ENCODE peak calls at places on chromosomes 2 and 18, in six cellular contexts. D is K562, S is A549, U is GM12878, W is HepG2, G is upper lobe of left lung. F is an unnamed sample.

GRCh38 chr2:85900366-85900765 is 11.6 kb upstream of the ST3GAL5 start:
- ATAC-seq in D (no peak), S (no peak), U (no peak), W (no peak), G (no peak), F (no peak)

GRCh38 chr18:30492552-30493129 is 549.9 kb downstream of the DSC3 start:
- ATAC-seq in D (peak; percentile 68), S (no peak), U (peak; percentile 16), W (no peak), G (no peak), F (no peak)

GRCh38 chr2:230347659-230348305 is 20.8 kb downstream of the SP140L start:
- ATAC-seq in D (peak; percentile 43), S (no peak), U (peak; percentile 87), W (peak; percentile 55), G (peak; percentile 14), F (no peak)

GRCh38 chr18:36818652-36819051 is 10.2 kb downstream of the TPGS2 start:
- ATAC-seq in D (no peak), S (no peak), U (no peak), W (no peak), G (no peak), F (no peak)

GRCh38 chr2:45009928-45010705 is 865 bp upstream of the SIX2 start:
- ATAC-seq in D (no peak), S (peak; percentile 17), U (no peak), W (peak; percentile 40), G (peak; percentile 79), F (peak; percentile 58)

GRCh38 chr2:8314063-8314462 is 367.8 kb upstream of the ID2 start:
- ATAC-seq in D (no peak), S (no peak), U (peak; percentile 9), W (no peak), G (peak; percentile 57), F (no peak)

GRCh38 chr2:232533944-232534710 is 5.4 kb upstream of the CHRNG start:
- ATAC-seq in D (no peak), S (no peak), U (no peak), W (peak; percentile 2), G (peak; percentile 15), F (peak; percentile 12)

GRCh38 chr2:29134933-29135332 is 19.7 kb downstream of the CLIP4 start:
- ATAC-seq in D (no peak), S (no peak), U (no peak), W (no peak), G (no peak), F (no peak)

GRCh38 chr2:226969412-226969811 is 133.6 kb downstream of the RHBDD1 start:
- ATAC-seq in D (no peak), S (no peak), U (no peak), W (no peak), G (no peak), F (peak; percentile 54)

GRCh38 chr2:17804358-17804757 is 11.9 kb upstream of the MSGN1 start:
- ATAC-seq in D (no peak), S (no peak), U (peak; percentile 80), W (no peak), G (peak; percentile 72), F (no peak)

GRCh38 chr2:152506843-152507242 is 171.9 kb downstream of the FMNL2 start:
- ATAC-seq in D (no peak), S (no peak), U (peak; percentile 78), W (no peak), G (no peak), F (no peak)

GRCh38 chr18:77763530-77763929 is 513.9 kb downstream of the GALR1 start:
- ATAC-seq in D (no peak), S (no peak), U (no peak), W (no peak), G (no peak), F (no peak)

GRCh38 chr2:131122496-131122895 is 17.4 kb downstream of the PLEKHB2 start:
- ATAC-seq in D (no peak), S (no peak), U (no peak), W (no peak), G (no peak), F (no peak)

GRCh38 chr2:180520816-180521595 is 459.4 kb upstream of the UBE2E3 start:
- ATAC-seq in D (no peak), S (peak; percentile 71), U (no peak), W (no peak), G (no peak), F (no peak)

GRCh38 chr2:162478721-162479129 is 134.8 kb downstream of the GCA start:
- ATAC-seq in D (no peak), S (no peak), U (no peak), W (no peak), G (no peak), F (no peak)

GRCh38 chr2:73281244-73281643 is 3.0 kb downstream of the FBXO41 start:
- ATAC-seq in D (no peak), S (no peak), U (no peak), W (no peak), G (no peak), F (no peak)

GRCh38 chr18:2932247-2933181 is 80.4 kb downstream of the LPIN2 start:
- ATAC-seq in D (peak; percentile 85), S (peak; percentile 54), U (peak; percentile 76), W (peak; percentile 77), G (peak; percentile 79), F (peak; percentile 31)

GRCh38 chr2:158204741-158205165 is 103.1 kb downstream of the UPP2 start:
- ATAC-seq in D (no peak), S (no peak), U (peak; percentile 66), W (no peak), G (no peak), F (no peak)

GRCh38 chr18:76518073-76518472 is 23.0 kb upstream of the ZNF516 start:
- ATAC-seq in D (no peak), S (no peak), U (no peak), W (no peak), G (no peak), F (no peak)

GRCh38 chr2:56803596-56803995 is 619.8 kb downstream of the CCDC85A start:
- ATAC-seq in D (no peak), S (no peak), U (no peak), W (no peak), G (no peak), F (no peak)

GRCh38 chr2:200728630-200729029 is 83.1 kb upstream of the BZW1 start:
- ATAC-seq in D (peak; percentile 56), S (no peak), U (no peak), W (no peak), G (peak; percentile 88), F (peak; percentile 79)

GRCh38 chr18:3594760-3595241 is 144.8 kb downstream of the TGIF1 start:
- ATAC-seq in D (peak; percentile 19), S (no peak), U (peak; percentile 2), W (peak; percentile 10), G (peak; percentile 7), F (no peak)

GRCh38 chr2:113240150-113240914 is 38.4 kb downstream of the PAX8 start:
- ATAC-seq in D (no peak), S (peak; percentile 69), U (no peak), W (peak; percentile 31), G (peak; percentile 77), F (peak; percentile 53)

GRCh38 chr2:207071820-207072219 is 93.9 kb downstream of the KLF7 start:
- ATAC-seq in D (no peak), S (peak; percentile 41), U (peak; percentile 82), W (no peak), G (no peak), F (no peak)

DNA sequence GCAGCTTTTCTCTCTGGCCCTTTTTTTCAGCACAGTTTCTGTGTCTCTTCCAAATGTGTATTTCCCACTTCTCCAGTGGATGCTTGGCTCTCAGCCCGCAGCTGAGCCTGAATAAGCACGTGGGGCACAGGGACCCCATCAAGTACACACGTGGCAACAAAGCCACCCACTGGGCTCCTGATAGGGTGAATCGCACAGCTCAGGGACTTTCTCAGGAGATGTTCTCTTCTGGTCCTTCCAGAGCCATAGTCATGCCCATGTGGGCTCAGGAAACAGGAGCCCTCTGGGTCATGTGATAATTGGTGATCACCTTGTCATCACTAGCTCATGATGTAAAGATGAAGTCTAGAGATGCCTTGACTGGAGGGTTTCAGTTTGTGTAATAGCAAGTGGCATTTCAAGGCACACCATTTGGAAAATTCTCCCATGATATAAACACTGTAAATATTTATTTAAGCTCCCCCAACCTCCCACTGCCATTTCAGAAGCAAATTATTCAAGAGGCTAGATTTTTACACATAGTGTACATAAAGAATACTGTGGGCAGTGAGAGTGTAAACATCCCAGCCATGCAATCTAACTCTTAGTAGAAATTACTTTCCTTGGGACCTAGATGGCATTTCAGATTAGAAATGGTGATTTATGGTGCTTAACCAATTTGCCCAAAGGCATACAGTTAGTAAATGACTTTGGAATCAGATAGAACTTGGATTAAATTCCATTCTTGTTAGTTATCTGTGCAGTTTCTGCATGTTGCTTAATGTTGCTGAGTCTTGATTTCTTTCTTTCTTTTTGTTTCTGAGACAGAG is 597.5 kb downstream of the SLC4A3 start:
- ATAC-seq in D (no peak), S (peak; percentile 15), U (no peak), W (no peak), G (no peak), F (no peak)
- TF ChIP-seq EP300 in D (no peak), S (peak; percentile 76), U (no peak), W (no peak), G (no peak), F (no peak)

GRCh38 chr2:43269706-43270105 is 43.3 kb upstream of the ZFP36L2 start:
- ATAC-seq in D (peak; percentile 31), S (no peak), U (no peak), W (no peak), G (peak; percentile 88), F (peak; percentile 85)

GRCh38 chr2:43270461-43270860 is 44.1 kb upstream of the ZFP36L2 start:
- ATAC-seq in D (no peak), S (no peak), U (no peak), W (no peak), G (no peak), F (no peak)

GRCh38 chr2:43268066-43268971 is 41.9 kb upstream of the ZFP36L2 start:
- ATAC-seq in D (no peak), S (no peak), U (no peak), W (peak; percentile 35), G (peak; percentile 32), F (peak; percentile 6)

GRCh38 chr2:43267393-43267792 is 41.0 kb upstream of the ZFP36L2 start:
- ATAC-seq in D (no peak), S (no peak), U (no peak), W (no peak), G (no peak), F (no peak)

GRCh38 chr2:43269074-43269572 is 42.7 kb upstream of the ZFP36L2 start:
- ATAC-seq in D (peak; percentile 93), S (peak; percentile 28), U (no peak), W (peak; percentile 18), G (peak; percentile 94), F (peak; percentile 86)
- TF ChIP-seq EP300 in D (no peak), S (no peak), U (no peak), W (no peak), G (peak; percentile 69), F (no peak)

GRCh38 chr2:18889565-18890332 is 300.4 kb upstream of the NT5C1B start:
- ATAC-seq in D (no peak), S (no peak), U (no peak), W (peak; percentile 93), G (no peak), F (peak; percentile 41)
- TF ChIP-seq EP300 in D (no peak), S (no peak), U (no peak), W (no peak), G (no peak), F (no peak)

GRCh38 chr2:31337860-31338259 is 76.7 kb downstream of the XDH start:
- ATAC-seq in D (no peak), S (no peak), U (no peak), W (no peak), G (no peak), F (no peak)
- TF ChIP-seq EP300 in D (no peak), S (no peak), U (no peak), W (no peak), G (no peak), F (no peak)

GRCh38 chr2:127177617-127178278 is 42.4 kb downstream of the CYP27C1 start:
- ATAC-seq in D (no peak), S (no peak), U (no peak), W (no peak), G (no peak), F (no peak)
- TF ChIP-seq EP300 in D (no peak), S (no peak), U (no peak), W (no peak), G (no peak), F (no peak)

GRCh38 chr18:11689031-11689971 is at the start of gene GNAL:
- ATAC-seq in D (peak; percentile 93), S (peak; percentile 84), U (peak; percentile 85), W (peak; percentile 92), G (peak; percentile 96), F (peak; percentile 92)
- TF ChIP-seq EP300 in D (no peak), S (no peak), U (no peak), W (no peak), G (no peak), F (no peak)

F was measured in gastroesophageal sphincter.